ENCODE peak calls at places on chromosomes 3 and 15, in four cellular contexts. One of them, this sample, is unnamed.

GRCh38 chr3:96012941-96013340 is 801.5 kb upstream of the EPHA6 start:
- DNase-seq in tibial nerve: no peak
- DNase-seq in heart left ventricle: no peak
- DNase-seq in BE2C: no peak
- DNase-seq in this sample: no peak

GRCh38 chr15:75659141-75659771 is 11.5 kb downstream of the SNX33 start:
- DNase-seq in tibial nerve: no peak
- DNase-seq in heart left ventricle: peak; percentile 21
- DNase-seq in BE2C: no peak
- DNase-seq in this sample: no peak

GRCh38 chr15:86942285-86942684 is 862.6 kb downstream of the AGBL1 start:
- DNase-seq in tibial nerve: no peak
- DNase-seq in heart left ventricle: no peak
- DNase-seq in BE2C: no peak
- DNase-seq in this sample: no peak

GRCh38 chr3:166444336-166444735 is 607.1 kb upstream of the BCHE start:
- DNase-seq in tibial nerve: no peak
- DNase-seq in heart left ventricle: no peak
- DNase-seq in BE2C: no peak
- DNase-seq in this sample: no peak

GRCh38 chr15:60859996-60860494 is 369.1 kb downstream of the RORA start:
- DNase-seq in tibial nerve: no peak
- DNase-seq in heart left ventricle: no peak
- DNase-seq in BE2C: no peak
- DNase-seq in this sample: no peak

GRCh38 chr3:156728267-156728985 is 54.0 kb downstream of the TIPARP start:
- DNase-seq in tibial nerve: no peak
- DNase-seq in heart left ventricle: no peak
- DNase-seq in BE2C: no peak
- DNase-seq in this sample: no peak

GRCh38 chr3:149003653-149004305 is 12.4 kb downstream of the GYG1 start:
- DNase-seq in tibial nerve: no peak
- DNase-seq in heart left ventricle: no peak
- DNase-seq in BE2C: no peak
- DNase-seq in this sample: no peak

GRCh38 chr3:126191246-126191645 is 10.9 kb upstream of the ALDH1L1 start:
- DNase-seq in tibial nerve: no peak
- DNase-seq in heart left ventricle: no peak
- DNase-seq in BE2C: no peak
- DNase-seq in this sample: no peak

GRCh38 chr3:123757281-123757940 is 126.7 kb downstream of the MYLK start:
- DNase-seq in tibial nerve: peak; percentile 19
- DNase-seq in heart left ventricle: peak; percentile 54
- DNase-seq in BE2C: no peak
- DNase-seq in this sample: peak; percentile 68

GRCh38 chr3:48919215-48920138 is 835 bp downstream of the ARIH2 start:
- DNase-seq in tibial nerve: no peak
- DNase-seq in heart left ventricle: peak; percentile 30
- DNase-seq in BE2C: peak; percentile 45
- DNase-seq in this sample: peak; percentile 46

GRCh38 chr15:22257047-22257667 is 176.8 kb downstream of the OR4M2 start:
- DNase-seq in tibial nerve: no peak
- DNase-seq in heart left ventricle: no peak
- DNase-seq in BE2C: no peak
- DNase-seq in this sample: no peak

GRCh38 chr3:106068386-106068785 is 199.6 kb upstream of the CBLB start:
- DNase-seq in tibial nerve: no peak
- DNase-seq in heart left ventricle: no peak
- DNase-seq in BE2C: no peak
- DNase-seq in this sample: no peak

GRCh38 chr3:11558918-11559815 is 84.5 kb downstream of the VGLL4 start:
- DNase-seq in tibial nerve: no peak
- DNase-seq in heart left ventricle: no peak
- DNase-seq in BE2C: no peak
- DNase-seq in this sample: no peak

GRCh38 chr15:25368855-25369254 is 70.0 kb downstream of the UBE3A start:
- DNase-seq in tibial nerve: no peak
- DNase-seq in heart left ventricle: no peak
- DNase-seq in BE2C: no peak
- DNase-seq in this sample: no peak

GRCh38 chr15:21260966-21261395 is 179.3 kb downstream of the POTEB3 start:
- DNase-seq in tibial nerve: no peak
- DNase-seq in heart left ventricle: peak; percentile 18
- DNase-seq in BE2C: no peak
- DNase-seq in this sample: peak; percentile 35

GRCh38 chr3:118228151-118228550 is 806.5 kb downstream of the IGSF11 start:
- DNase-seq in tibial nerve: no peak
- DNase-seq in heart left ventricle: no peak
- DNase-seq in BE2C: no peak
- DNase-seq in this sample: no peak

GRCh38 chr3:160226026-160226739 is 961 bp downstream of the C3orf80 start:
- DNase-seq in tibial nerve: no peak
- DNase-seq in heart left ventricle: no peak
- DNase-seq in BE2C: peak; percentile 21
- DNase-seq in this sample: no peak

GRCh38 chr3:4898454-4899313 is 80.6 kb upstream of the BHLHE40 start:
- DNase-seq in tibial nerve: no peak
- DNase-seq in heart left ventricle: no peak
- DNase-seq in BE2C: no peak
- DNase-seq in this sample: no peak

GRCh38 chr3:14267976-14268375 is 89.4 kb downstream of the LSM3 start:
- DNase-seq in tibial nerve: no peak
- DNase-seq in heart left ventricle: no peak
- DNase-seq in BE2C: no peak
- DNase-seq in this sample: no peak

GRCh38 chr3:183185696-183186095 is 23.2 kb upstream of the LAMP3 start:
- DNase-seq in tibial nerve: no peak
- DNase-seq in heart left ventricle: no peak
- DNase-seq in BE2C: no peak
- DNase-seq in this sample: peak; percentile 53

GRCh38 chr15:68151277-68151676 is 53.9 kb downstream of the CALML4 start:
- DNase-seq in tibial nerve: no peak
- DNase-seq in heart left ventricle: no peak
- DNase-seq in BE2C: no peak
- DNase-seq in this sample: peak; percentile 29

GRCh38 chr3:72231439-72232196 is 446.7 kb upstream of the PROK2 start:
- DNase-seq in tibial nerve: no peak
- DNase-seq in heart left ventricle: no peak
- DNase-seq in BE2C: no peak
- DNase-seq in this sample: no peak

GRCh38 chr3:30467596-30468238 is 138.7 kb upstream of the TGFBR2 start:
- DNase-seq in tibial nerve: no peak
- DNase-seq in heart left ventricle: no peak
- DNase-seq in BE2C: no peak
- DNase-seq in this sample: no peak

GRCh38 chr15:68658151-68658550 is 79.4 kb downstream of the CORO2B start:
- DNase-seq in tibial nerve: no peak
- DNase-seq in heart left ventricle: no peak
- DNase-seq in BE2C: no peak
- DNase-seq in this sample: no peak

GRCh38 chr15:58241872-58242271 is 103.7 kb downstream of the AQP9 start:
- DNase-seq in tibial nerve: no peak
- DNase-seq in heart left ventricle: no peak
- DNase-seq in BE2C: no peak
- DNase-seq in this sample: no peak

GRCh38 chr3:40623567-40623966 is 98.8 kb downstream of the ZNF621 start:
- DNase-seq in tibial nerve: no peak
- DNase-seq in heart left ventricle: peak; percentile 19
- DNase-seq in BE2C: no peak
- DNase-seq in this sample: no peak

GRCh38 chr15:70348581-70349344 is 251.0 kb upstream of the TLE3 start:
- DNase-seq in tibial nerve: no peak
- DNase-seq in heart left ventricle: no peak
- DNase-seq in BE2C: peak; percentile 85
- DNase-seq in this sample: no peak

GRCh38 chr3:38105525-38105924 is 31.4 kb downstream of the ACAA1 start:
- DNase-seq in tibial nerve: no peak
- DNase-seq in heart left ventricle: no peak
- DNase-seq in BE2C: no peak
- DNase-seq in this sample: no peak

GRCh38 chr3:29335438-29335837 is 54.6 kb downstream of the RBMS3 start:
- DNase-seq in tibial nerve: peak; percentile 33
- DNase-seq in heart left ventricle: peak; percentile 83
- DNase-seq in BE2C: peak; percentile 62
- DNase-seq in this sample: peak; percentile 82

GRCh38 chr3:29335921-29336320 is 55.0 kb downstream of the RBMS3 start:
- DNase-seq in tibial nerve: no peak
- DNase-seq in heart left ventricle: no peak
- DNase-seq in BE2C: no peak
- DNase-seq in this sample: no peak

GRCh38 chr3:29337565-29337964 is 56.7 kb downstream of the RBMS3 start:
- DNase-seq in tibial nerve: no peak
- DNase-seq in heart left ventricle: no peak
- DNase-seq in BE2C: no peak
- DNase-seq in this sample: no peak

GRCh38 chr3:29338981-29339833 is 58.3 kb downstream of the RBMS3 start:
- DNase-seq in tibial nerve: no peak
- DNase-seq in heart left ventricle: no peak
- DNase-seq in BE2C: no peak
- DNase-seq in this sample: no peak

DNA sequence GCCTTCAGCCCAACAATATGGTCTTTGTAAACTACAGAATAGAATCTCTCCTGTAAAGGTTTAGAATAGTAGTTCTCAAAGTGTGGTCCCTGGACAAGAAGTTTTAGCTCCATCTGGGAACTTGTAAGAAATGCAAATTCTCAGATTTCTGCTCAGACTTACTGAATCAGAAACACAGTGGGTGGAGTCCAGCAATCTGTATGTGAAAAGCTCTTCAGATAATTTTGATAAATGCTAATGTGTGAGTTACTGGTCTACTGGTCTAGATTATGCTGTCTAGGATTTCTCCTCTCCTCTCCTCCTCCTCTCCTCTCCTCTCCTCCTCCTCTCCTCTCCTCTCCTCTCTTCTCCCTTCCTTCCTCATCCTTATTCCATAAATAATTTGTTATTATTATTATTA is 57.5 kb downstream of the RBMS3 start:
- DNase-seq in tibial nerve: no peak
- DNase-seq in heart left ventricle: no peak
- DNase-seq in BE2C: no peak
- DNase-seq in this sample: no peak
- H3K9me3 ChIP-seq in tibial nerve: no peaks in the 10 kb centered on the region
- H3K9me3 ChIP-seq in heart left ventricle: no peaks in the 10 kb centered on the region
- H3K9me3 ChIP-seq in BE2C: no peaks in the 10 kb centered on the region
- H3K9me3 ChIP-seq in this sample: no peaks in the 10 kb centered on the region

DNA sequence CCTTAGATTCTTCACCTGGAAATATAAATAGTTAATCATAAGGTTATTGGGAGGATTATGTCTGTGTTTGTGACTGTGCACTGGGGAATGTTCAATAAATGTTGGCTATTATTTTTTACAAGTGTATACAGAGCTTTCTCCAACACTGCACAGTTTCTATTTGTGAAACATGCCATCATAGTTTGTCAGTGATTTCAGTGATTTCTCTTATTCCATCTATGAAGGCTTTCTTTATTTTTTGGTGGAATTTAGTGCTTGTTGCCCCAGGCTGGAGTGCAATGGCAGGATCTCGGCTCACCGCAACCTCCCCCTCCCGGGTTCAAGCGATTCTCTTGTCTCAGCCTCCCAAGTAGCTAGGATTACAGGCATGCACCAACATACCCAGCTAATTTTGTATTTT is 545.0 kb upstream of the GRM7 start:
- DNase-seq in tibial nerve: no peak
- DNase-seq in heart left ventricle: no peak
- DNase-seq in BE2C: no peak
- DNase-seq in this sample: no peak
- H3K9me3 ChIP-seq in tibial nerve: no peaks in the 10 kb centered on the region
- H3K9me3 ChIP-seq in heart left ventricle: no peaks in the 10 kb centered on the region
- H3K9me3 ChIP-seq in BE2C: no peaks in the 10 kb centered on the region
- H3K9me3 ChIP-seq in this sample: no peaks in the 10 kb centered on the region

GRCh38 chr3:131163-131889 is 65.2 kb upstream of the CHL1 start:
- DNase-seq in tibial nerve: no peak
- DNase-seq in heart left ventricle: peak; percentile 21
- DNase-seq in BE2C: no peak
- DNase-seq in this sample: no peak
- H3K9me3 ChIP-seq in tibial nerve: no peaks in the 10 kb centered on the region
- H3K9me3 ChIP-seq in heart left ventricle: no peaks in the 10 kb centered on the region
- H3K9me3 ChIP-seq in BE2C: no peaks in the 10 kb centered on the region
- H3K9me3 ChIP-seq in this sample: no peaks in the 10 kb centered on the region

GRCh38 chr3:7568526-7569184 is 707.7 kb downstream of the GRM7 start:
- DNase-seq in tibial nerve: no peak
- DNase-seq in heart left ventricle: no peak
- DNase-seq in BE2C: no peak
- DNase-seq in this sample: no peak

GRCh38 chr3:7577513-7577912 is 716.6 kb downstream of the GRM7 start:
- DNase-seq in tibial nerve: no peak
- DNase-seq in heart left ventricle: no peak
- DNase-seq in BE2C: no peak
- DNase-seq in this sample: no peak

GRCh38 chr3:7573330-7573729 is 712.4 kb downstream of the GRM7 start:
- DNase-seq in tibial nerve: no peak
- DNase-seq in heart left ventricle: no peak
- DNase-seq in BE2C: no peak
- DNase-seq in this sample: no peak

GRCh38 chr3:7576506-7576905 is 715.6 kb downstream of the GRM7 start:
- DNase-seq in tibial nerve: no peak
- DNase-seq in heart left ventricle: no peak
- DNase-seq in BE2C: no peak
- DNase-seq in this sample: no peak

DNA sequence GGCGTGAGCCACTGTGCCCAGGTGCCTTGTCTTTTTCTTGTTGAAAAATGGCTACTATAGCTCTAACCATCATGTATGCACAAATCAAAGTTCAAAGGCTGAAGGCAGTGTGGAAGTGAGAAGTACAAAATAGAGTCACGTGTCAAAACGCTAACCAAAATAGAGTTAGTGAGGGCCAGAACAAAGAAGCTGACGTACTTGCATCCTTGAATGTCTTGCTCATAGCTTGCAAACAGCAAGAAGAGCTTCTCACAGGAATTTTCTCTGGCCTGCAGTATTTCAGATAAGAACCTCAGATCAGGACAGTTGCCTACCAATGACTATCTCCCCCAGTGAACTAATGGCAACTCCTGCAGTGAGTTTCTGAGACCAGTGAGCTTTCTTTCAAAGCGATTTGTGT is 713.5 kb downstream of the GRM7 start:
- DNase-seq in tibial nerve: no peak
- DNase-seq in heart left ventricle: no peak
- DNase-seq in BE2C: no peak
- DNase-seq in this sample: no peak
- H3K9me3 ChIP-seq in tibial nerve: no peaks in the 10 kb centered on the region
- H3K9me3 ChIP-seq in heart left ventricle: no peaks in the 10 kb centered on the region
- H3K9me3 ChIP-seq in BE2C: no peaks in the 10 kb centered on the region
- H3K9me3 ChIP-seq in this sample: no peaks in the 10 kb centered on the region

DNA sequence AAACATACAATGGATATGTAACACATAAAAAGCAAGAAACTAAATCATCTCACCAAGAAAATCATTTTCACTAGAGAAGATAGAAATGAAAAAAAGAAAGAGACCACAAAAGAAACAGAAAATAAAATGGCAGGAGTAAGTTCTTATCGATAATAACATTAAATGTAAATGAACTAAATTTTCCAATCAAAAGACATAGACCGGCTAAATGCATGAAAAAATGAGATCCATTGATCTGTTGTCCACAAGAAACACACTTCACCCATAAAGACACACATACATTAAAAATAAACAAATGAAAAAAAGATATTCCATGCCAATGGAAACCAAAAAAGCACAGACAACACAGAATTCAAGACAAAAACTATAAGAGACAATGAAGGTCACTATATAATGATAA is 1771.9 kb downstream of the SI start:
- DNase-seq in tibial nerve: no peak
- DNase-seq in heart left ventricle: no peak
- DNase-seq in BE2C: no peak
- DNase-seq in this sample: no peak
- H3K9me3 ChIP-seq in tibial nerve: no peaks in the 10 kb centered on the region
- H3K9me3 ChIP-seq in heart left ventricle: peaks cover 4% of the 10 kb centered on the region
- H3K9me3 ChIP-seq in BE2C: no peaks in the 10 kb centered on the region
- H3K9me3 ChIP-seq in this sample: peaks cover 5% of the 10 kb centered on the region

This sample was measured in SJSA1.